ENCODE peak calls at places on chromosome 22, in seven cellular contexts. One of them, this sample, is unnamed.

GRCh38 chr22:20577549-20577975 is 70.2 kb downstream of the MED15 start:
- DNase-seq in mesothelial cell of epicardium: no peak
- DNase-seq in psoas muscle: no peak
- DNase-seq in thoracic aorta: no peak
- DNase-seq in upper lobe of right lung: no peak
- DNase-seq in pancreas: no peak
- DNase-seq in cardiac fibroblast: no peak
- DNase-seq in this sample: no peak

GRCh38 chr22:23826510-23827350 is 12.1 kb downstream of the DERL3 start:
- DNase-seq in pancreas: no peak
- DNase-seq in thoracic aorta: no peak
- DNase-seq in psoas muscle: peak
- DNase-seq in cardiac fibroblast: peak
- DNase-seq in mesothelial cell of epicardium: no peak
- DNase-seq in upper lobe of right lung: no peak
- DNase-seq in this sample: no peak

GRCh38 chr22:26360169-26360885 is 68.7 kb upstream of the ASPHD2 start:
- DNase-seq in cardiac fibroblast: peak
- DNase-seq in pancreas: no peak
- DNase-seq in thoracic aorta: peak
- DNase-seq in upper lobe of right lung: no peak
- DNase-seq in mesothelial cell of epicardium: peak
- DNase-seq in psoas muscle: peak
- DNase-seq in this sample: peak

GRCh38 chr22:35368386-35368785 is 12.5 kb upstream of the HMOX1 start:
- DNase-seq in upper lobe of right lung: no peak
- DNase-seq in mesothelial cell of epicardium: no peak
- DNase-seq in cardiac fibroblast: no peak
- DNase-seq in thoracic aorta: no peak
- DNase-seq in pancreas: no peak
- DNase-seq in psoas muscle: no peak
- DNase-seq in this sample: no peak

GRCh38 chr22:37243402-37244113 is 511 bp downstream of the RAC2 start:
- DNase-seq in cardiac fibroblast: no peak
- DNase-seq in thoracic aorta: no peak
- DNase-seq in pancreas: no peak
- DNase-seq in mesothelial cell of epicardium: no peak
- DNase-seq in psoas muscle: no peak
- DNase-seq in upper lobe of right lung: no peak
- DNase-seq in this sample: no peak

GRCh38 chr22:37951305-37951704 is 2.1 kb downstream of the C22orf23 start:
- DNase-seq in upper lobe of right lung: no peak
- DNase-seq in psoas muscle: no peak
- DNase-seq in cardiac fibroblast: peak
- DNase-seq in mesothelial cell of epicardium: no peak
- DNase-seq in pancreas: no peak
- DNase-seq in thoracic aorta: no peak
- DNase-seq in this sample: no peak

GRCh38 chr22:19035474-19036228 is 86.6 kb downstream of the DGCR2 start:
- DNase-seq in psoas muscle: no peak
- DNase-seq in upper lobe of right lung: peak
- DNase-seq in thoracic aorta: no peak
- DNase-seq in mesothelial cell of epicardium: no peak
- DNase-seq in pancreas: peak
- DNase-seq in cardiac fibroblast: peak
- DNase-seq in this sample: no peak

GRCh38 chr22:26326803-26327202 is 102.3 kb upstream of the ASPHD2 start:
- DNase-seq in psoas muscle: no peak
- DNase-seq in upper lobe of right lung: no peak
- DNase-seq in pancreas: no peak
- DNase-seq in mesothelial cell of epicardium: no peak
- DNase-seq in cardiac fibroblast: no peak
- DNase-seq in thoracic aorta: no peak
- DNase-seq in this sample: no peak

GRCh38 chr22:24099661-24100060 is 81.6 kb upstream of the SUSD2 start:
- DNase-seq in psoas muscle: no peak
- DNase-seq in upper lobe of right lung: peak
- DNase-seq in thoracic aorta: no peak
- DNase-seq in cardiac fibroblast: no peak
- DNase-seq in mesothelial cell of epicardium: no peak
- DNase-seq in pancreas: no peak
- DNase-seq in this sample: no peak

GRCh38 chr22:42473484-42474193 is 41.4 kb upstream of the NFAM1 start:
- DNase-seq in pancreas: no peak
- DNase-seq in mesothelial cell of epicardium: no peak
- DNase-seq in upper lobe of right lung: no peak
- DNase-seq in psoas muscle: no peak
- DNase-seq in cardiac fibroblast: peak
- DNase-seq in thoracic aorta: no peak
- DNase-seq in this sample: no peak

GRCh38 chr22:23183107-23183698 is 2.9 kb downstream of the BCR start:
- DNase-seq in thoracic aorta: no peak
- DNase-seq in psoas muscle: no peak
- DNase-seq in pancreas: no peak
- DNase-seq in upper lobe of right lung: peak
- DNase-seq in mesothelial cell of epicardium: peak
- DNase-seq in cardiac fibroblast: peak
- DNase-seq in this sample: no peak

GRCh38 chr22:34080501-34080900 is 160.2 kb upstream of the LARGE1 start:
- DNase-seq in upper lobe of right lung: no peak
- DNase-seq in mesothelial cell of epicardium: no peak
- DNase-seq in thoracic aorta: no peak
- DNase-seq in cardiac fibroblast: no peak
- DNase-seq in pancreas: no peak
- DNase-seq in psoas muscle: no peak
- DNase-seq in this sample: no peak

GRCh38 chr22:47837703-47838102 is 1075.3 kb downstream of the TBC1D22A start:
- DNase-seq in mesothelial cell of epicardium: no peak
- DNase-seq in upper lobe of right lung: no peak
- DNase-seq in cardiac fibroblast: peak
- DNase-seq in psoas muscle: no peak
- DNase-seq in pancreas: no peak
- DNase-seq in thoracic aorta: no peak
- DNase-seq in this sample: no peak

GRCh38 chr22:37794376-37794775 is 13.4 kb upstream of the GCAT start:
- DNase-seq in cardiac fibroblast: no peak
- DNase-seq in pancreas: no peak
- DNase-seq in mesothelial cell of epicardium: no peak
- DNase-seq in upper lobe of right lung: no peak
- DNase-seq in psoas muscle: no peak
- DNase-seq in thoracic aorta: no peak
- DNase-seq in this sample: no peak

GRCh38 chr22:32623943-32624342 is 149.3 kb downstream of the FBXO7 start:
- DNase-seq in psoas muscle: peak
- DNase-seq in upper lobe of right lung: no peak
- DNase-seq in pancreas: no peak
- DNase-seq in thoracic aorta: peak
- DNase-seq in mesothelial cell of epicardium: no peak
- DNase-seq in cardiac fibroblast: peak
- DNase-seq in this sample: no peak

DNA sequence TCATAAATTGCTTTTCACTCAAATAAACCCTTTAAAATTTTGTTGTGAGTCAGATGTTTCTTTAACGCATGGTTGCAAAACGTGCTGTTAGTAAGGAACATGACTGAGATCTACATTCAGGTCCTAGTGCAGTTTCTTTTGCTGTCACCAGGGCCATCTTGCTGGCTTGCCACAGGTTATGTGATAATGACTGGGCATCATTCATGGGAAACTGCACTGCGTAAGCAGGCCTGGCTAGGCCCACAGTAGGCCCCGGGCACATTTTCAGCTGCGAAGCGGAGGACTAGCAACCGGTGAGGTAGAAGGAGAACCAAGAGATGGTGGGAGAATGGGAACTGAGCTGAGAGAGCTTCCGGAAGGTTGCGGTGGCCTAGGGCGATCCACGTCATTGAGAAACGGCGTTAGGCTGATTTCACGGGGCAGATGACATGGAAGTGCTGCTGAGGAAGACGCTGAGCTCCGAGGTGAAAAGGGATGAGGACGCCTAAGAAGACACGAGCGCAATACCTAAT is 3.2 kb upstream of the KLHDC7B start:
- DNase-seq in thoracic aorta: no peak
- DNase-seq in psoas muscle: peak
- DNase-seq in pancreas: no peak
- DNase-seq in upper lobe of right lung: peak
- DNase-seq in cardiac fibroblast: peak
- DNase-seq in mesothelial cell of epicardium: no peak
- DNase-seq in this sample: no peak
- TF ChIP-seq CTCF in thoracic aorta: no peak
- TF ChIP-seq CTCF in psoas muscle: no peak
- TF ChIP-seq CTCF in pancreas: no peak
- TF ChIP-seq CTCF in upper lobe of right lung: no peak
- TF ChIP-seq CTCF in cardiac fibroblast: peak
- TF ChIP-seq CTCF in mesothelial cell of epicardium: no peak
- TF ChIP-seq CTCF in this sample: no peak

GRCh38 chr22:49786976-49787843 is 40.5 kb downstream of the BRD1 start:
- DNase-seq in thoracic aorta: no peak
- DNase-seq in mesothelial cell of epicardium: no peak
- DNase-seq in upper lobe of right lung: no peak
- DNase-seq in cardiac fibroblast: no peak
- DNase-seq in psoas muscle: peak
- DNase-seq in pancreas: peak
- DNase-seq in this sample: no peak
- TF ChIP-seq CTCF in thoracic aorta: no peak
- TF ChIP-seq CTCF in mesothelial cell of epicardium: no peak
- TF ChIP-seq CTCF in upper lobe of right lung: no peak
- TF ChIP-seq CTCF in cardiac fibroblast: no peak
- TF ChIP-seq CTCF in psoas muscle: no peak
- TF ChIP-seq CTCF in pancreas: no peak
- TF ChIP-seq CTCF in this sample: no peak

GRCh38 chr22:30485362-30485988 is 13.7 kb upstream of the SEC14L3 start:
- DNase-seq in mesothelial cell of epicardium: peak
- DNase-seq in upper lobe of right lung: peak
- DNase-seq in cardiac fibroblast: peak
- DNase-seq in pancreas: peak
- DNase-seq in psoas muscle: peak
- DNase-seq in thoracic aorta: no peak
- DNase-seq in this sample: peak

GRCh38 chr22:30481711-30482110 is 9.9 kb upstream of the SEC14L3 start:
- DNase-seq in thoracic aorta: no peak
- DNase-seq in upper lobe of right lung: no peak
- DNase-seq in pancreas: no peak
- DNase-seq in mesothelial cell of epicardium: no peak
- DNase-seq in cardiac fibroblast: peak
- DNase-seq in psoas muscle: no peak
- DNase-seq in this sample: no peak

GRCh38 chr22:30486661-30487115 is 14.9 kb upstream of the SEC14L3 start:
- DNase-seq in mesothelial cell of epicardium: no peak
- DNase-seq in upper lobe of right lung: no peak
- DNase-seq in thoracic aorta: no peak
- DNase-seq in cardiac fibroblast: no peak
- DNase-seq in pancreas: no peak
- DNase-seq in psoas muscle: no peak
- DNase-seq in this sample: no peak

GRCh38 chr22:30486118-30486517 is 14.3 kb upstream of the SEC14L3 start:
- DNase-seq in thoracic aorta: no peak
- DNase-seq in cardiac fibroblast: no peak
- DNase-seq in mesothelial cell of epicardium: no peak
- DNase-seq in upper lobe of right lung: no peak
- DNase-seq in pancreas: no peak
- DNase-seq in psoas muscle: no peak
- DNase-seq in this sample: no peak

DNA sequence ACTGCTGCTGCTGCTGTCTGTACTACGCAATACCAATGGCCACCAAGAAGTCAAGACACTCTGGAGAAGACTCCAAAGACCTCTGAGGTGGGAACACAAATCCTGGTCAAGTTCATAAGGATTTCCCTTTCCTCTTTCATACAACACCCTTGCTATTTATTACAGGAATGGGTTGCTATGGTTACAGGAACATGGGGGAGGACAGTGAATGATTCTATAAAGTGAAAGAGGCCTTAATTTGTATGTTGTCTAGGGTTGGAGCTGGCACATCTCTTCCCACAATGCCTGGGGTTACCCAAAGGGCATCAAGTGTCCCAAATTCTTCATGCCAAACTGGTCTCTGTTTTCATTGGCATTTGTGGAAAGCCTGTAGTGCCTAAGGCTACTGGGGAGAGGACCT is 11.4 kb upstream of the SEC14L3 start:
- DNase-seq in upper lobe of right lung: no peak
- DNase-seq in thoracic aorta: no peak
- DNase-seq in mesothelial cell of epicardium: no peak
- DNase-seq in pancreas: no peak
- DNase-seq in psoas muscle: no peak
- DNase-seq in cardiac fibroblast: peak
- DNase-seq in this sample: no peak
- TF ChIP-seq CTCF in upper lobe of right lung: no peak
- TF ChIP-seq CTCF in thoracic aorta: no peak
- TF ChIP-seq CTCF in mesothelial cell of epicardium: no peak
- TF ChIP-seq CTCF in pancreas: no peak
- TF ChIP-seq CTCF in psoas muscle: no peak
- TF ChIP-seq CTCF in cardiac fibroblast: no peak
- TF ChIP-seq CTCF in this sample: no peak

GRCh38 chr22:29632672-29633071 is 29.2 kb downstream of the NF2 start:
- DNase-seq in mesothelial cell of epicardium: no peak
- DNase-seq in upper lobe of right lung: no peak
- DNase-seq in pancreas: no peak
- DNase-seq in psoas muscle: no peak
- DNase-seq in thoracic aorta: no peak
- DNase-seq in cardiac fibroblast: peak
- DNase-seq in this sample: no peak

GRCh38 chr22:29633514-29634312 is 30.3 kb downstream of the NF2 start:
- DNase-seq in mesothelial cell of epicardium: no peak
- DNase-seq in thoracic aorta: no peak
- DNase-seq in upper lobe of right lung: no peak
- DNase-seq in cardiac fibroblast: peak
- DNase-seq in pancreas: no peak
- DNase-seq in psoas muscle: no peak
- DNase-seq in this sample: no peak

GRCh38 chr22:29636751-29637150 is 33.3 kb downstream of the NF2 start:
- DNase-seq in psoas muscle: no peak
- DNase-seq in upper lobe of right lung: no peak
- DNase-seq in cardiac fibroblast: no peak
- DNase-seq in thoracic aorta: no peak
- DNase-seq in pancreas: no peak
- DNase-seq in mesothelial cell of epicardium: no peak
- DNase-seq in this sample: no peak

GRCh38 chr22:29638678-29639077 is 35.2 kb downstream of the NF2 start:
- DNase-seq in pancreas: no peak
- DNase-seq in mesothelial cell of epicardium: no peak
- DNase-seq in cardiac fibroblast: no peak
- DNase-seq in upper lobe of right lung: no peak
- DNase-seq in psoas muscle: no peak
- DNase-seq in thoracic aorta: no peak
- DNase-seq in this sample: no peak

DNA sequence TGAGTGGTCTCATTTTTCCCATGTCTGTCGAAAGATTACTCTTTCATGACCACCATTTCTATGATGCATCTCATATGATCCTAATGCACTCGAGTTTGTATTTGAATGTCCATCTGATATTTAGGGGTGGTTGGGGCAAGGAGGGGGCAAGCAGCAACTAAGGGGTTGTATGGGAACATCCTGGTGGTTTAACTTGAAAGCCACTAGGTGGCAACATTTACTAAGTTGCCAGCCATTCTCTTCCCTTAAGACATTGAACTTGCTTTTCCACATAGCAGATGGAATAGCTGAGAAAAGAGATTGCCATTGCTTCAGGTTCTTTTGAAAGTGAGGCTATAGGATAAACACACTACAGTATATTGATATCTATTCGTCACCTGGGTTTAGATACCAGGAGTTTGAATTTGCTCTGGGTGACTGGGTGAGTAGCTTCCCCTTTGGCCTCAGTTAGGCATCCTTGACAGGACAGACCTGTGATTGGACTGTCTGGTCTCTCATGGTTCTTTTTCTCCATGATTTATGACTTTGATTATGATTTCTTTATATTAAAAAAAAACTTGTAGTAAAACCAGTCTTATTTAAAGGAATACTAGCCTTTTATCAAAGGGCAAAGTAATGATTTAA is 32.4 kb downstream of the NF2 start:
- DNase-seq in thoracic aorta: no peak
- DNase-seq in psoas muscle: no peak
- DNase-seq in upper lobe of right lung: no peak
- DNase-seq in pancreas: no peak
- DNase-seq in cardiac fibroblast: peak
- DNase-seq in mesothelial cell of epicardium: no peak
- DNase-seq in this sample: no peak
- TF ChIP-seq CTCF in thoracic aorta: peak
- TF ChIP-seq CTCF in psoas muscle: peak
- TF ChIP-seq CTCF in upper lobe of right lung: peak
- TF ChIP-seq CTCF in pancreas: peak
- TF ChIP-seq CTCF in cardiac fibroblast: peak
- TF ChIP-seq CTCF in mesothelial cell of epicardium: peak
- TF ChIP-seq CTCF in this sample: no peak